ENCODE peak calls at places on chromosomes 1 and 21, in ten cellular contexts. R is H54; C is NCI-H146; H is M059J; S is stimulated activated CD8-positive, alpha-beta memory T cell treated with anti-CD3 and anti-CD28 coated beads, Interleukin-7, amount 100 ng/mL, for 1 hour; Y is bronchial epithelial cell; Z is GF-D8; N is activated CD4-positive, alpha-beta T cell treated with anti-CD3 and anti-CD28 coated beads for 1 hour; L is transverse colon; K is NCI-H69. F is an unnamed sample.

GRCh38 chr21:44072111-44072510 is 35.1 kb upstream of the PWP2 start:
- DNase-seq in R (no peak), C (no peak), H (no peak), S (no peak), Y (no peak), Z (no peak), N (no peak), L (no peak), K (no peak), F (no peak)

GRCh38 chr1:94863919-94864318 is 43.8 kb downstream of the SLC44A3 start:
- DNase-seq in R (peak; percentile 51), C (no peak), H (peak; percentile 97), S (no peak), Y (peak; percentile 89), Z (no peak), N (no peak), L (peak; percentile 25), K (no peak), F (peak; percentile 58)

GRCh38 chr1:70063861-70064260 is 141.5 kb downstream of the LRRC40 start:
- DNase-seq in R (no peak), C (no peak), H (no peak), S (no peak), Y (no peak), Z (no peak), N (no peak), L (no peak), K (no peak), F (no peak)

GRCh38 chr1:66396212-66396890 is 137.6 kb upstream of the SGIP1 start:
- DNase-seq in R (no peak), C (no peak), H (no peak), S (no peak), Y (no peak), Z (no peak), N (no peak), L (no peak), K (no peak), F (no peak)

GRCh38 chr1:30746212-30747027 is 11.2 kb downstream of the LAPTM5 start:
- DNase-seq in R (no peak), C (no peak), H (no peak), S (no peak), Y (no peak), Z (no peak), N (no peak), L (no peak), K (peak; percentile 61), F (no peak)

GRCh38 chr1:38454236-38454635 is 405.3 kb downstream of the RRAGC start:
- DNase-seq in R (no peak), C (no peak), H (peak; percentile 14), S (no peak), Y (no peak), Z (no peak), N (no peak), L (no peak), K (no peak), F (no peak)

GRCh38 chr1:203744008-203744972 is 20.7 kb upstream of the LAX1 start:
- DNase-seq in R (no peak), C (no peak), H (peak; percentile 9), S (peak; percentile 4), Y (peak; percentile 53), Z (no peak), N (no peak), L (peak; percentile 36), K (no peak), F (peak; percentile 63)

GRCh38 chr1:95640746-95641145 is 406.7 kb downstream of the RWDD3 start:
- DNase-seq in R (no peak), C (no peak), H (peak; percentile 16), S (no peak), Y (peak; percentile 20), Z (no peak), N (no peak), L (no peak), K (peak; percentile 89), F (no peak)

GRCh38 chr1:47465605-47466004 is 27.8 kb downstream of the FOXD2 start:
- DNase-seq in R (no peak), C (no peak), H (no peak), S (no peak), Y (no peak), Z (no peak), N (no peak), L (no peak), K (no peak), F (no peak)

GRCh38 chr1:233289676-233290075 is 5.8 kb downstream of the PCNX2 start:
- DNase-seq in R (no peak), C (peak; percentile 88), H (no peak), S (no peak), Y (no peak), Z (no peak), N (no peak), L (no peak), K (peak; percentile 95), F (no peak)

GRCh38 chr1:66182551-66183178 is 351.3 kb upstream of the SGIP1 start:
- DNase-seq in R (no peak), C (no peak), H (peak; percentile 54), S (no peak), Y (peak; percentile 8), Z (no peak), N (no peak), L (peak; percentile 9), K (no peak), F (no peak)

GRCh38 chr1:23745515-23745914 is 2.2 kb downstream of the ELOA start:
- DNase-seq in R (peak; percentile 28), C (no peak), H (peak; percentile 39), S (no peak), Y (peak; percentile 60), Z (peak; percentile 10), N (no peak), L (no peak), K (peak; percentile 37), F (peak; percentile 41)

GRCh38 chr1:171879556-171879955 is 38.3 kb downstream of the DNM3 start:
- DNase-seq in R (no peak), C (no peak), H (no peak), S (no peak), Y (no peak), Z (no peak), N (no peak), L (no peak), K (no peak), F (no peak)

GRCh38 chr1:196933531-196934189 is 9.9 kb upstream of the CFHR2 start:
- DNase-seq in R (no peak), C (peak; percentile 94), H (no peak), S (no peak), Y (no peak), Z (no peak), N (no peak), L (no peak), K (no peak), F (no peak)

GRCh38 chr1:23578997-23579363 is 19.7 kb upstream of the ID3 start:
- DNase-seq in R (no peak), C (no peak), H (no peak), S (no peak), Y (no peak), Z (no peak), N (no peak), L (no peak), K (no peak), F (no peak)

GRCh38 chr1:221871056-221871455 is 129.2 kb upstream of the DUSP10 start:
- DNase-seq in R (no peak), C (no peak), H (no peak), S (no peak), Y (no peak), Z (no peak), N (no peak), L (no peak), K (no peak), F (no peak)

GRCh38 chr1:8353386-8353785 is 35.5 kb downstream of the SLC45A1 start:
- DNase-seq in R (no peak), C (no peak), H (no peak), S (no peak), Y (no peak), Z (no peak), N (no peak), L (no peak), K (no peak), F (no peak)

GRCh38 chr1:2300851-2301606 is 72.9 kb downstream of the SKI start:
- DNase-seq in R (no peak), C (no peak), H (no peak), S (peak; percentile 87), Y (no peak), Z (peak; percentile 77), N (peak; percentile 82), L (peak; percentile 86), K (no peak), F (no peak)

GRCh38 chr21:35491114-35491513 is 442.0 kb upstream of the RUNX1 start:
- DNase-seq in R (no peak), C (no peak), H (no peak), S (no peak), Y (no peak), Z (no peak), N (no peak), L (no peak), K (no peak), F (no peak)

GRCh38 chr1:91872560-91873081 is 13.3 kb downstream of the TGFBR3 start:
- DNase-seq in R (no peak), C (peak; percentile 64), H (peak; percentile 66), S (no peak), Y (peak; percentile 83), Z (no peak), N (no peak), L (no peak), K (peak; percentile 6), F (no peak)